ENCODE peak calls at places on chromosome 13, in eight cellular contexts. One of them, this sample, is unnamed.

GRCh38 chr13:96172066-96172465 is 82.2 kb downstream of the HS6ST3 start:
- DNase-seq in keratinocyte: peak
- DNase-seq in GM23338: no peak
- DNase-seq in fibroblast of lung: no peak
- DNase-seq in NB4: no peak
- DNase-seq in cardiac fibroblast: no peak
- DNase-seq in hepatocyte: no peak
- DNase-seq in MM.1S: no peak
- DNase-seq in this sample: no peak

GRCh38 chr13:103639326-103639725 is 573.1 kb upstream of the SLC10A2 start:
- DNase-seq in keratinocyte: no peak
- DNase-seq in GM23338: no peak
- DNase-seq in fibroblast of lung: no peak
- DNase-seq in NB4: no peak
- DNase-seq in cardiac fibroblast: no peak
- DNase-seq in hepatocyte: no peak
- DNase-seq in MM.1S: no peak
- DNase-seq in this sample: no peak

GRCh38 chr13:100545684-100546061 is 42.9 kb downstream of the GGACT start:
- DNase-seq in keratinocyte: no peak
- DNase-seq in GM23338: no peak
- DNase-seq in fibroblast of lung: no peak
- DNase-seq in NB4: no peak
- DNase-seq in cardiac fibroblast: no peak
- DNase-seq in hepatocyte: no peak
- DNase-seq in MM.1S: no peak
- DNase-seq in this sample: no peak

GRCh38 chr13:19818223-19818842 is 35.6 kb upstream of the PSPC1 start:
- DNase-seq in keratinocyte: no peak
- DNase-seq in GM23338: peak
- DNase-seq in fibroblast of lung: no peak
- DNase-seq in NB4: peak
- DNase-seq in cardiac fibroblast: no peak
- DNase-seq in hepatocyte: peak
- DNase-seq in MM.1S: no peak
- DNase-seq in this sample: peak

GRCh38 chr13:110250258-110250891 is 56.6 kb downstream of the COL4A1 start:
- DNase-seq in keratinocyte: no peak
- DNase-seq in GM23338: no peak
- DNase-seq in fibroblast of lung: peak
- DNase-seq in NB4: no peak
- DNase-seq in cardiac fibroblast: peak
- DNase-seq in hepatocyte: no peak
- DNase-seq in MM.1S: no peak
- DNase-seq in this sample: no peak

GRCh38 chr13:111049791-111050538 is 65.1 kb upstream of the ARHGEF7 start:
- DNase-seq in keratinocyte: no peak
- DNase-seq in GM23338: peak
- DNase-seq in fibroblast of lung: peak
- DNase-seq in NB4: peak
- DNase-seq in cardiac fibroblast: peak
- DNase-seq in hepatocyte: peak
- DNase-seq in MM.1S: no peak
- DNase-seq in this sample: peak

GRCh38 chr13:51311957-51312520 is 27.5 kb upstream of the SERPINE3 start:
- DNase-seq in keratinocyte: no peak
- DNase-seq in GM23338: no peak
- DNase-seq in fibroblast of lung: no peak
- DNase-seq in NB4: no peak
- DNase-seq in cardiac fibroblast: no peak
- DNase-seq in hepatocyte: no peak
- DNase-seq in MM.1S: no peak
- DNase-seq in this sample: no peak

GRCh38 chr13:76462003-76462402 is 424.2 kb downstream of the KCTD12 start:
- DNase-seq in keratinocyte: no peak
- DNase-seq in GM23338: no peak
- DNase-seq in fibroblast of lung: peak
- DNase-seq in NB4: no peak
- DNase-seq in cardiac fibroblast: peak
- DNase-seq in hepatocyte: no peak
- DNase-seq in MM.1S: no peak
- DNase-seq in this sample: no peak

GRCh38 chr13:31797154-31797775 is 57.9 kb downstream of the RXFP2 start:
- DNase-seq in keratinocyte: no peak
- DNase-seq in GM23338: peak
- DNase-seq in fibroblast of lung: peak
- DNase-seq in NB4: peak
- DNase-seq in cardiac fibroblast: peak
- DNase-seq in hepatocyte: peak
- DNase-seq in MM.1S: no peak
- DNase-seq in this sample: no peak

GRCh38 chr13:92553470-92554114 is 673.0 kb upstream of the GPC6 start:
- DNase-seq in keratinocyte: no peak
- DNase-seq in GM23338: no peak
- DNase-seq in fibroblast of lung: no peak
- DNase-seq in NB4: no peak
- DNase-seq in cardiac fibroblast: no peak
- DNase-seq in hepatocyte: no peak
- DNase-seq in MM.1S: no peak
- DNase-seq in this sample: no peak

GRCh38 chr13:47959468-47960088 is 41.5 kb downstream of the SUCLA2 start:
- DNase-seq in keratinocyte: no peak
- DNase-seq in GM23338: peak
- DNase-seq in fibroblast of lung: no peak
- DNase-seq in NB4: no peak
- DNase-seq in cardiac fibroblast: no peak
- DNase-seq in hepatocyte: no peak
- DNase-seq in MM.1S: no peak
- DNase-seq in this sample: no peak

GRCh38 chr13:112575680-112576079 is 12.3 kb downstream of the TUBGCP3 start:
- DNase-seq in keratinocyte: no peak
- DNase-seq in GM23338: peak
- DNase-seq in fibroblast of lung: peak
- DNase-seq in NB4: peak
- DNase-seq in cardiac fibroblast: no peak
- DNase-seq in hepatocyte: no peak
- DNase-seq in MM.1S: no peak
- DNase-seq in this sample: no peak

GRCh38 chr13:113814435-113814821 is 49.4 kb downstream of the GAS6 start:
- DNase-seq in keratinocyte: no peak
- DNase-seq in GM23338: no peak
- DNase-seq in fibroblast of lung: no peak
- DNase-seq in NB4: no peak
- DNase-seq in cardiac fibroblast: peak
- DNase-seq in hepatocyte: no peak
- DNase-seq in MM.1S: no peak
- DNase-seq in this sample: no peak

GRCh38 chr13:110337287-110337686 is 30.2 kb downstream of the COL4A2 start:
- DNase-seq in keratinocyte: no peak
- DNase-seq in GM23338: no peak
- DNase-seq in fibroblast of lung: no peak
- DNase-seq in NB4: no peak
- DNase-seq in cardiac fibroblast: no peak
- DNase-seq in hepatocyte: no peak
- DNase-seq in MM.1S: no peak
- DNase-seq in this sample: no peak

GRCh38 chr13:110121312-110122083 is 185.5 kb downstream of the COL4A1 start:
- DNase-seq in keratinocyte: no peak
- DNase-seq in GM23338: no peak
- DNase-seq in fibroblast of lung: no peak
- DNase-seq in NB4: no peak
- DNase-seq in cardiac fibroblast: no peak
- DNase-seq in hepatocyte: no peak
- DNase-seq in MM.1S: no peak
- DNase-seq in this sample: peak

GRCh38 chr13:114065926-114066774 is 66.3 kb downstream of the RASA3 start:
- DNase-seq in keratinocyte: no peak
- DNase-seq in GM23338: no peak
- DNase-seq in fibroblast of lung: no peak
- DNase-seq in NB4: no peak
- DNase-seq in cardiac fibroblast: no peak
- DNase-seq in hepatocyte: no peak
- DNase-seq in MM.1S: peak
- DNase-seq in this sample: peak

DNA sequence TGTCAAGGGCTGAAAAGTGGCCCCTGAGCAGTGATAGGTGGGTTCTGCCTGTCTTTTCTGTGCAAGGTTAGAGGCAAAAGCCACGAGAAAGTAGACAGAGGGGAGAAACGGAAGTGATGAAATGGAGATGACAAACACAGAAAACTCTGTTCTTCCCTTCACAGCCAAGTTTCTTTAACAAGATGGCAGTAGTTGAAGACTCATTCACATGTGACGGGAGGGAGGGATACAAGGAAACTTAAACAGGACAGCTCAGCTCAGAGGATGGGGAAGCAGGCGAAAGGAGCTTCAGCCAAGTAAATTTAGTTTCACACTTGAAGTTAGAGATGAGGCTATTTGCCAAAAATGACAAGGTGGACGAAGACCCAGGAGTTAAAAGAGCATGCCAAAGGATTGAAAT is 348.0 kb downstream of the EFNB2 start:
- DNase-seq in keratinocyte: no peak
- DNase-seq in GM23338: no peak
- DNase-seq in fibroblast of lung: no peak
- DNase-seq in NB4: peak
- DNase-seq in cardiac fibroblast: peak
- DNase-seq in hepatocyte: no peak
- DNase-seq in MM.1S: no peak
- DNase-seq in this sample: no peak
- TF ChIP-seq CTCF in keratinocyte: no peak
- TF ChIP-seq CTCF in GM23338: no peak
- TF ChIP-seq CTCF in fibroblast of lung: no peak
- TF ChIP-seq CTCF in NB4: no peak
- TF ChIP-seq CTCF in cardiac fibroblast: no peak
- TF ChIP-seq CTCF in hepatocyte: no peak
- TF ChIP-seq CTCF in MM.1S: no peak
- TF ChIP-seq CTCF in this sample: no peak

GRCh38 chr13:80297503-80297902 is 43.4 kb downstream of the SPRY2 start:
- DNase-seq in keratinocyte: no peak
- DNase-seq in GM23338: no peak
- DNase-seq in fibroblast of lung: no peak
- DNase-seq in NB4: no peak
- DNase-seq in cardiac fibroblast: no peak
- DNase-seq in hepatocyte: no peak
- DNase-seq in MM.1S: no peak
- DNase-seq in this sample: no peak

GRCh38 chr13:80299046-80299445 is 41.9 kb downstream of the SPRY2 start:
- DNase-seq in keratinocyte: no peak
- DNase-seq in GM23338: no peak
- DNase-seq in fibroblast of lung: no peak
- DNase-seq in NB4: no peak
- DNase-seq in cardiac fibroblast: peak
- DNase-seq in hepatocyte: no peak
- DNase-seq in MM.1S: no peak
- DNase-seq in this sample: no peak

GRCh38 chr13:80297094-80297493 is 43.8 kb downstream of the SPRY2 start:
- DNase-seq in keratinocyte: no peak
- DNase-seq in GM23338: peak
- DNase-seq in fibroblast of lung: no peak
- DNase-seq in NB4: peak
- DNase-seq in cardiac fibroblast: no peak
- DNase-seq in hepatocyte: peak
- DNase-seq in MM.1S: no peak
- DNase-seq in this sample: no peak

GRCh38 chr13:80296638-80297037 is 44.3 kb downstream of the SPRY2 start:
- DNase-seq in keratinocyte: no peak
- DNase-seq in GM23338: peak
- DNase-seq in fibroblast of lung: no peak
- DNase-seq in NB4: no peak
- DNase-seq in cardiac fibroblast: no peak
- DNase-seq in hepatocyte: no peak
- DNase-seq in MM.1S: no peak
- DNase-seq in this sample: no peak
- H3K4me3 ChIP-seq in keratinocyte: no peak
- H3K4me3 ChIP-seq in GM23338: peak
- H3K4me3 ChIP-seq in fibroblast of lung: no peak
- H3K4me3 ChIP-seq in NB4: no peak
- H3K4me3 ChIP-seq in cardiac fibroblast: no peak
- H3K4me3 ChIP-seq in hepatocyte: no peak
- H3K4me3 ChIP-seq in MM.1S: no peak
- H3K4me3 ChIP-seq in this sample: no peak

GRCh38 chr13:52798770-52799430 is 49.5 kb downstream of the PCDH8 start:
- DNase-seq in keratinocyte: no peak
- DNase-seq in GM23338: no peak
- DNase-seq in fibroblast of lung: no peak
- DNase-seq in NB4: no peak
- DNase-seq in cardiac fibroblast: no peak
- DNase-seq in hepatocyte: no peak
- DNase-seq in MM.1S: no peak
- DNase-seq in this sample: no peak
- TF ChIP-seq CTCF in keratinocyte: no peak
- TF ChIP-seq CTCF in GM23338: no peak
- TF ChIP-seq CTCF in fibroblast of lung: no peak
- TF ChIP-seq CTCF in NB4: no peak
- TF ChIP-seq CTCF in cardiac fibroblast: no peak
- TF ChIP-seq CTCF in hepatocyte: no peak
- TF ChIP-seq CTCF in MM.1S: no peak
- TF ChIP-seq CTCF in this sample: no peak

GRCh38 chr13:42574435-42575311 is 721 bp downstream of the TNFSF11 start:
- DNase-seq in keratinocyte: no peak
- DNase-seq in GM23338: peak
- DNase-seq in fibroblast of lung: no peak
- DNase-seq in NB4: no peak
- DNase-seq in cardiac fibroblast: no peak
- DNase-seq in hepatocyte: peak
- DNase-seq in MM.1S: no peak
- DNase-seq in this sample: peak

GRCh38 chr13:42575938-42576337 is 2.0 kb downstream of the TNFSF11 start:
- DNase-seq in keratinocyte: no peak
- DNase-seq in GM23338: no peak
- DNase-seq in fibroblast of lung: no peak
- DNase-seq in NB4: no peak
- DNase-seq in cardiac fibroblast: no peak
- DNase-seq in hepatocyte: no peak
- DNase-seq in MM.1S: no peak
- DNase-seq in this sample: no peak

GRCh38 chr13:42577538-42577937 is 3.6 kb downstream of the TNFSF11 start:
- DNase-seq in keratinocyte: no peak
- DNase-seq in GM23338: no peak
- DNase-seq in fibroblast of lung: no peak
- DNase-seq in NB4: no peak
- DNase-seq in cardiac fibroblast: no peak
- DNase-seq in hepatocyte: no peak
- DNase-seq in MM.1S: no peak
- DNase-seq in this sample: no peak

GRCh38 chr13:42571895-42572294 is 2.1 kb upstream of the TNFSF11 start:
- DNase-seq in keratinocyte: no peak
- DNase-seq in GM23338: no peak
- DNase-seq in fibroblast of lung: no peak
- DNase-seq in NB4: no peak
- DNase-seq in cardiac fibroblast: no peak
- DNase-seq in hepatocyte: no peak
- DNase-seq in MM.1S: no peak
- DNase-seq in this sample: no peak

DNA sequence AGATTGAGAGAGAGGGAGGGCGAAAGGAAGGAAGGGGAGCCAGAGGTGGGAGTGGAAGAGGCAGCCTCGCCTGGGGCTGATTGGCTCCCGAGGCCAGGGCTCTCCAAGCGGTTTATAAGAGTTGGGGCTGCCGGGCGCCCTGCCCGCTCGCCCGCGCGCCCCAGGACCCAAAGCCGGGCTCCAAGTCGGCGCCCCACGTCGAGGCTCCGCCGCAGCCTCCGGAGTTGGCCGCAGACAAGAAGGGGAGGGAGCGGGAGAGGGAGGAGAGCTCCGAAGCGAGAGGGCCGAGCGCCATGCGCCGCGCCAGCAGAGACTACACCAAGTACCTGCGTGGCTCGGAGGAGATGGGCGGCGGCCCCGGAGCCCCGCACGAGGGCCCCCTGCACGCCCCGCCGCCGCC is at the start of gene TNFSF11:
- DNase-seq in keratinocyte: no peak
- DNase-seq in GM23338: peak
- DNase-seq in fibroblast of lung: no peak
- DNase-seq in NB4: no peak
- DNase-seq in cardiac fibroblast: no peak
- DNase-seq in hepatocyte: peak
- DNase-seq in MM.1S: no peak
- DNase-seq in this sample: no peak
- H3K4me3 ChIP-seq in keratinocyte: no peak
- H3K4me3 ChIP-seq in GM23338: peak
- H3K4me3 ChIP-seq in fibroblast of lung: peak
- H3K4me3 ChIP-seq in NB4: no peak
- H3K4me3 ChIP-seq in cardiac fibroblast: peak
- H3K4me3 ChIP-seq in hepatocyte: peak
- H3K4me3 ChIP-seq in MM.1S: peak
- H3K4me3 ChIP-seq in this sample: peak